ENCODE peak calls at places on chromosomes 11 and 22, in eight cellular contexts. G is H1, U is stomach, T is hepatocyte, C is NB4, I is A549, H is thoracic aorta, Y is PC-3. Q is an unnamed sample.
A peak's percentile ranks its signal among the peaks of the same experiment; 100 is the strongest.

GRCh38 chr22:41092023-41092817 is at the start of gene EP300:
- DNase-seq in G (peak; percentile 72), U (peak; percentile 72), T (peak; percentile 91), C (peak; percentile 91), I (peak; percentile 88), H (peak; percentile 54), Y (peak; percentile 65), Q (peak; percentile 93)

GRCh38 chr11:1921576-1922141 is 2.2 kb downstream of the TNNT3 start:
- DNase-seq in G (no peak), U (no peak), T (no peak), C (no peak), I (no peak), H (no peak), Y (no peak), Q (no peak)

GRCh38 chr11:76624515-76625379 is 45.8 kb downstream of the LRRC32 start:
- DNase-seq in G (no peak), U (no peak), T (no peak), C (no peak), I (no peak), H (no peak), Y (no peak), Q (no peak)

GRCh38 chr11:12114487-12115033 is 4.2 kb downstream of the MICAL2 start:
- DNase-seq in G (no peak), U (no peak), T (no peak), C (no peak), I (no peak), H (no peak), Y (no peak), Q (no peak)

GRCh38 chr11:63492441-63492840 is 1.5 kb upstream of the PLAAT5 start:
- DNase-seq in G (no peak), U (no peak), T (no peak), C (no peak), I (no peak), H (no peak), Y (no peak), Q (no peak)

GRCh38 chr11:66316849-66317251 is at the start of gene CD248:
- DNase-seq in G (no peak), U (no peak), T (peak; percentile 84), C (peak; percentile 87), I (no peak), H (no peak), Y (no peak), Q (no peak)

GRCh38 chr22:20441631-20442484 is 4.2 kb upstream of the SCARF2 start:
- DNase-seq in G (no peak), U (no peak), T (no peak), C (no peak), I (no peak), H (no peak), Y (no peak), Q (no peak)

GRCh38 chr11:122634507-122634906 is 21.0 kb upstream of the UBASH3B start:
- DNase-seq in G (peak; percentile 68), U (peak; percentile 26), T (peak; percentile 22), C (peak; percentile 30), I (no peak), H (no peak), Y (peak; percentile 85), Q (no peak)

GRCh38 chr11:1928891-1929541 is 9.5 kb downstream of the TNNT3 start:
- DNase-seq in G (no peak), U (no peak), T (no peak), C (no peak), I (no peak), H (no peak), Y (no peak), Q (no peak)

GRCh38 chr11:117970400-117971024 is 15.7 kb upstream of the IL10RA start:
- DNase-seq in G (no peak), U (no peak), T (no peak), C (peak; percentile 89), I (no peak), H (no peak), Y (peak; percentile 46), Q (no peak)

GRCh38 chr22:40721266-40721665 is 42.0 kb downstream of the MCHR1 start:
- DNase-seq in G (no peak), U (no peak), T (peak; percentile 37), C (peak; percentile 42), I (peak; percentile 69), H (no peak), Y (peak; percentile 21), Q (no peak)

GRCh38 chr11:60514055-60514454 is 1.1 kb upstream of the MS4A13 start:
- DNase-seq in G (no peak), U (no peak), T (no peak), C (no peak), I (no peak), H (no peak), Y (no peak), Q (no peak)

GRCh38 chr22:30178180-30179126 is 68.1 kb downstream of the LIF start:
- DNase-seq in G (no peak), U (no peak), T (no peak), C (no peak), I (no peak), H (no peak), Y (no peak), Q (no peak)

GRCh38 chr11:73538381-73538872 is 59.5 kb downstream of the FAM168A start:
- DNase-seq in G (no peak), U (no peak), T (no peak), C (peak; percentile 61), I (no peak), H (no peak), Y (no peak), Q (peak; percentile 67)

GRCh38 chr11:117712530-117712929 is 84.5 kb downstream of the DSCAML1 start:
- DNase-seq in G (no peak), U (no peak), T (no peak), C (no peak), I (no peak), H (no peak), Y (no peak), Q (no peak)

GRCh38 chr11:66981976-66982578 is 7.0 kb downstream of the C11orf86 start:
- DNase-seq in G (no peak), U (peak; percentile 80), T (peak; percentile 75), C (peak; percentile 80), I (peak; percentile 91), H (peak; percentile 49), Y (peak; percentile 99), Q (peak; percentile 61)

GRCh38 chr11:76629133-76629852 is 41.3 kb downstream of the LRRC32 start:
- DNase-seq in G (no peak), U (no peak), T (no peak), C (peak; percentile 86), I (no peak), H (no peak), Y (no peak), Q (no peak)

GRCh38 chr11:117219995-117220394 is 11.9 kb downstream of the PCSK7 start:
- DNase-seq in G (no peak), U (no peak), T (no peak), C (no peak), I (no peak), H (no peak), Y (no peak), Q (no peak)

GRCh38 chr11:102831128-102831708 is 12.2 kb downstream of the MMP3 start:
- DNase-seq in G (peak; percentile 71), U (no peak), T (peak; percentile 44), C (no peak), I (peak; percentile 16), H (no peak), Y (no peak), Q (peak; percentile 23)

GRCh38 chr11:3169235-3169951 is 4.3 kb upstream of the OSBPL5 start:
- DNase-seq in G (no peak), U (peak; percentile 34), T (no peak), C (peak; percentile 97), I (peak; percentile 31), H (no peak), Y (peak; percentile 52), Q (no peak)
- H3K4me3 ChIP-seq in G (no peak overlapping the region), U (peak overlapping the region; percentile 34), T (no peak overlapping the region), C (peak overlapping the region; percentile 38), I (peak overlapping the region; percentile 28), H (peak overlapping the region; percentile 71), Y (peak overlapping the region; percentile 63), Q (no peak overlapping the region)

GRCh38 chr11:6452219-6452618 is 11.4 kb upstream of the HPX start:
- DNase-seq in G (no peak), U (no peak), T (no peak), C (no peak), I (no peak), H (no peak), Y (no peak), Q (no peak)
- TF ChIP-seq CTCF in G (no peak), U (no peak), T (no peak), C (no peak), I (no peak), H (no peak), Y (no peak), Q (no peak)

GRCh38 chr11:9662273-9662672 is 1.6 kb upstream of the SWAP70 start:
- DNase-seq in G (no peak), U (no peak), T (no peak), C (peak; percentile 74), I (no peak), H (no peak), Y (no peak), Q (peak; percentile 44)

GRCh38 chr11:9669954-9670353 is 6.1 kb downstream of the SWAP70 start:
- DNase-seq in G (no peak), U (no peak), T (no peak), C (no peak), I (no peak), H (no peak), Y (no peak), Q (no peak)

GRCh38 chr11:9663699-9664275 is at the start of gene SWAP70:
- DNase-seq in G (peak; percentile 96), U (peak; percentile 90), T (peak; percentile 93), C (peak; percentile 82), I (peak; percentile 91), H (peak; percentile 67), Y (peak; percentile 84), Q (peak; percentile 95)

GRCh38 chr11:9664276-9665171 is 647 bp downstream of the SWAP70 start:
- DNase-seq in G (no peak), U (peak; percentile 48), T (peak; percentile 11), C (peak; percentile 68), I (peak; percentile 58), H (peak; percentile 13), Y (peak; percentile 32), Q (peak; percentile 69)

DNA sequence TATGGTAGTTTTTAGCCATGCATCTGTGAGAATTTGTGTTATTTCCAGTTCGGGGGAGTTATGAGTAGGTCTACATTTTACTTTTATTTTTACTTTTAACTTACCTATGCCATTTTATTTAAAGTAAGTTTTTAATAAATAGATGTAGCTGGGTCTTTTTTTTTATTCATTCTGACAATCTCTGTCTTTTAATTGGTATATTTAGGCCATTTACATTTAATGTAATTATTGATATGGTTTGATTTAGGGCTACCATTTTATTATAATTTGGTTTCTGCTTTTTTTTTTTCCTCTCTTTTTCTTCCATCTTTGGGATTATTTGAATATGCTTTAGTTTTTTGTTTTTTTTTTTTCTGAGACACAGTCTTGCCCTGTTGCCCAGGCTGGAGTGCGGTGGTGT is 1.9 kb downstream of the SWAP70 start:
- DNase-seq in G (no peak), U (no peak), T (no peak), C (no peak), I (no peak), H (no peak), Y (no peak), Q (no peak)
- H3K4me3 ChIP-seq in G (no peak overlapping the region), U (peak overlapping the region; percentile 91), T (no peak overlapping the region), C (no peak overlapping the region), I (no peak overlapping the region), H (peak overlapping the region; percentile 99), Y (no peak overlapping the region), Q (peak overlapping the region; percentile 64)

DNA sequence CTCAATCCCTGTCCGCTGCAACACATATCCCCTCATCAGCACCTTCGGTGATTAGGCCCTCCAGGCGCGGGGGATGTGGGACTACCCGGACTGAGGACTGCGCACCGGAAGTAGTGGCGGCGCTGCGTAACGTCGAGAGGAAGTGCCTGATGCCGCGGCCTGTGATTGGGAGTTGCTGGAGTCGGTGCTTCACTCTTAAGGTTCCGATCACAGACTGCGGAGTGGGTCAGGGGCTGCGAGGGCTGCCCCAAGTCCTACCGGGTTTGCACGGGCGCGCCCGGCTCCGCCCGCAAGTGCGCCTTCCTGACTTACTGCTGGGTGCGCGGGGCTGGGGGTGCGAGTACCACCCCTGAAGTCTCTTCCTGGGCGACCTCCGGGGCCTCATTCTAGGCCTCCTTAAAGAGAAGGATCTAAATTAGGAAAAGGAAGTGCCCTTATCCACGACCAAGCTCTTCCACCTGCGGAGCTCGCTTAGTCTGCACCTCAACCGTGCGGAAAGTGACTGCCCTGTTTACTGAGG is at the start of gene ALKBH3:
- DNase-seq in G (peak; percentile 83), U (peak; percentile 95), T (peak; percentile 95), C (peak; percentile 96), I (peak; percentile 97), H (peak; percentile 81), Y (peak; percentile 91), Q (peak; percentile 95)
- TF ChIP-seq CTCF in G (no peak), U (no peak), T (no peak), C (no peak), I (no peak), H (no peak), Y (no peak), Q (no peak)